ENCODE peak calls at places on chromosome X, in ten cellular contexts. One of them, this sample, is unnamed.

GRCh38 chrX:144612076-144612475 is 635.2 kb upstream of the SPANXN1 start:
- DNase-seq in GM23248: no peak
- DNase-seq in stomach: no peak
- DNase-seq in Peyer's patch: no peak
- DNase-seq in IMR-90: no peak
- DNase-seq in esophagus muscularis mucosa: no peak
- DNase-seq in cardiac muscle cell: no peak
- DNase-seq in CD8-positive, alpha-beta memory T cell: no peak
- DNase-seq in HepG2: no peak
- DNase-seq in right cardiac atrium: no peak
- DNase-seq in this sample: no peak

GRCh38 chrX:150902434-150903109 is 4.1 kb upstream of the CD99L2 start:
- DNase-seq in GM23248: no peak
- DNase-seq in stomach: no peak
- DNase-seq in Peyer's patch: no peak
- DNase-seq in IMR-90: no peak
- DNase-seq in esophagus muscularis mucosa: no peak
- DNase-seq in cardiac muscle cell: no peak
- DNase-seq in CD8-positive, alpha-beta memory T cell: no peak
- DNase-seq in HepG2: no peak
- DNase-seq in right cardiac atrium: no peak
- DNase-seq in this sample: no peak

GRCh38 chrX:41066391-41066790 is 18.9 kb upstream of the USP9X start:
- DNase-seq in GM23248: no peak
- DNase-seq in stomach: no peak
- DNase-seq in Peyer's patch: no peak
- DNase-seq in IMR-90: no peak
- DNase-seq in esophagus muscularis mucosa: no peak
- DNase-seq in cardiac muscle cell: no peak
- DNase-seq in CD8-positive, alpha-beta memory T cell: no peak
- DNase-seq in HepG2: no peak
- DNase-seq in right cardiac atrium: no peak
- DNase-seq in this sample: no peak

GRCh38 chrX:21725498-21725897 is 32.4 kb downstream of the SMPX start:
- DNase-seq in GM23248: peak; percentile 61
- DNase-seq in stomach: no peak
- DNase-seq in Peyer's patch: no peak
- DNase-seq in IMR-90: peak; percentile 60
- DNase-seq in esophagus muscularis mucosa: no peak
- DNase-seq in cardiac muscle cell: peak; percentile 20
- DNase-seq in CD8-positive, alpha-beta memory T cell: no peak
- DNase-seq in HepG2: peak; percentile 27
- DNase-seq in right cardiac atrium: no peak
- DNase-seq in this sample: no peak

GRCh38 chrX:23789386-23790146 is 6.6 kb downstream of the SAT1 start:
- DNase-seq in GM23248: no peak
- DNase-seq in stomach: no peak
- DNase-seq in Peyer's patch: no peak
- DNase-seq in IMR-90: no peak
- DNase-seq in esophagus muscularis mucosa: no peak
- DNase-seq in cardiac muscle cell: no peak
- DNase-seq in CD8-positive, alpha-beta memory T cell: no peak
- DNase-seq in HepG2: no peak
- DNase-seq in right cardiac atrium: no peak
- DNase-seq in this sample: no peak

GRCh38 chrX:147891886-147892285 is 19.8 kb upstream of the FMR1 start:
- DNase-seq in GM23248: peak; percentile 59
- DNase-seq in stomach: no peak
- DNase-seq in Peyer's patch: no peak
- DNase-seq in IMR-90: peak; percentile 2
- DNase-seq in esophagus muscularis mucosa: no peak
- DNase-seq in cardiac muscle cell: no peak
- DNase-seq in CD8-positive, alpha-beta memory T cell: no peak
- DNase-seq in HepG2: no peak
- DNase-seq in right cardiac atrium: no peak
- DNase-seq in this sample: no peak

GRCh38 chrX:37862851-37863250 is 15.5 kb upstream of the DYNLT3 start:
- DNase-seq in GM23248: no peak
- DNase-seq in stomach: no peak
- DNase-seq in Peyer's patch: no peak
- DNase-seq in IMR-90: no peak
- DNase-seq in esophagus muscularis mucosa: no peak
- DNase-seq in cardiac muscle cell: no peak
- DNase-seq in CD8-positive, alpha-beta memory T cell: no peak
- DNase-seq in HepG2: no peak
- DNase-seq in right cardiac atrium: no peak
- DNase-seq in this sample: no peak

GRCh38 chrX:53128097-53128749 is 34.3 kb downstream of the KANTR start:
- DNase-seq in GM23248: peak; percentile 49
- DNase-seq in stomach: no peak
- DNase-seq in Peyer's patch: no peak
- DNase-seq in IMR-90: peak; percentile 35
- DNase-seq in esophagus muscularis mucosa: no peak
- DNase-seq in cardiac muscle cell: no peak
- DNase-seq in CD8-positive, alpha-beta memory T cell: no peak
- DNase-seq in HepG2: no peak
- DNase-seq in right cardiac atrium: no peak
- DNase-seq in this sample: no peak

GRCh38 chrX:332916-333610 is 14.5 kb upstream of the GTPBP6 start:
- DNase-seq in GM23248: no peak
- DNase-seq in stomach: no peak
- DNase-seq in Peyer's patch: no peak
- DNase-seq in IMR-90: no peak
- DNase-seq in esophagus muscularis mucosa: no peak
- DNase-seq in cardiac muscle cell: no peak
- DNase-seq in CD8-positive, alpha-beta memory T cell: no peak
- DNase-seq in HepG2: no peak
- DNase-seq in right cardiac atrium: no peak
- DNase-seq in this sample: no peak

GRCh38 chrX:13755254-13755653 is 20.7 kb downstream of the OFD1 start:
- DNase-seq in GM23248: no peak
- DNase-seq in stomach: no peak
- DNase-seq in Peyer's patch: no peak
- DNase-seq in IMR-90: no peak
- DNase-seq in esophagus muscularis mucosa: no peak
- DNase-seq in cardiac muscle cell: no peak
- DNase-seq in CD8-positive, alpha-beta memory T cell: no peak
- DNase-seq in HepG2: no peak
- DNase-seq in right cardiac atrium: no peak
- DNase-seq in this sample: no peak

DNA sequence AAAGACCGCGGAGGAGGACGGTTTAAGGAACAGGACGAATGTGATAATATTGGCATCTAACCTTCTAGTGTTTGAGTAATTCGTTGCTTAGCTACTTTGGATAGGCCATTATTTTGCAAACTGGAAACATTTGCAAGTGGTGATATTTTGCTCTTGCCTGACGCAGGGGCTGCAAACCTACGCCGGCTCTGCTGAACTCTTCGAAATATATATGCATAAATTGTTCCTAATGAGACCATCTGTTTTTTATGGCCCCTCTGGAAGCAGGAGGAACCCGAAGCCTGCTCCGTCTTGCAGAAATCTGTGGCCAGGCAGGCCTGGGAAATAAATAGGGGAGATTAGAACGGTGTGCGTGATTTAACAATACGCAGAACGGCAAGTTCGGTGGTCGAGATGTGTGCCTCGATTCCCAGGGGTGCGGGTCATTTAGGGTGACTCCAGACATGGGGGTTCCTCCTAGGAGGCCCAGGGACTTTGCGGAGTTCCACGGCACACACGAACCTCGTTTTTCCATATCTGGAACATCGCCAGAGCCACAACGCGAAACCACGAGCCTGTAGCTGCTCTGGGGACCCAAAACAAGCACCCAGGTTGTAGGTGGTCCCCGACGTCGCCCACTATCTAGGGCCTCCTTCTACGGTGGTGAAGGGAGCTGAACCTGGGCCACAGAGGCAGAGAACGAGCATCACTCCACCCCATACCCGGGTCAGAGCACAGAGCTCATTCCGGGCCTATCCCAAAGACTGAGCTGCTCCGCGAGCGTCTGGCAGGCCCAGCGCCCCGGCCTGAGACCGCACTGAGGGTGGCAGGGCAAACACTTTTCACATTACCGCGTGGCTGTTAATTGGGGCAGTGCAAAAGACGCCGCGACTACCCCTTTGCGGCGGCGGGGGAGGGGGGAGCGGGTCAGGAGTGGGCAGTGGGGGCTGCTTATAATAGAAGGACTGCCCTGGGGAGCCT is 89.7 kb downstream of the BCOR start:
- DNase-seq in GM23248: no peak
- DNase-seq in stomach: no peak
- DNase-seq in Peyer's patch: no peak
- DNase-seq in IMR-90: no peak
- DNase-seq in esophagus muscularis mucosa: no peak
- DNase-seq in cardiac muscle cell: no peak
- DNase-seq in CD8-positive, alpha-beta memory T cell: no peak
- DNase-seq in HepG2: no peak
- DNase-seq in right cardiac atrium: no peak
- DNase-seq in this sample: no peak
- H3K4me1 ChIP-seq in GM23248: peaks cover 3% of the 10 kb centered on the region
- H3K4me1 ChIP-seq in stomach: peaks cover 10% of the 10 kb centered on the region
- H3K4me1 ChIP-seq in Peyer's patch: peaks cover 16% of the 10 kb centered on the region
- H3K4me1 ChIP-seq in IMR-90: peaks cover 7% of the 10 kb centered on the region
- H3K4me1 ChIP-seq in esophagus muscularis mucosa: peaks cover 47% of the 10 kb centered on the region
- H3K4me1 ChIP-seq in cardiac muscle cell: peaks cover 20% of the 10 kb centered on the region
- H3K4me1 ChIP-seq in CD8-positive, alpha-beta memory T cell: peaks cover 10% of the 10 kb centered on the region
- H3K4me1 ChIP-seq in HepG2: peaks cover 38% of the 10 kb centered on the region
- H3K4me1 ChIP-seq in right cardiac atrium: peaks cover 8% of the 10 kb centered on the region
- H3K4me1 ChIP-seq in this sample: peaks cover 10% of the 10 kb centered on the region

GRCh38 chrX:1591102-1591862 is at the start of gene AKAP17A:
- DNase-seq in GM23248: peak; percentile 97
- DNase-seq in stomach: peak; percentile 96
- DNase-seq in Peyer's patch: peak; percentile 99
- DNase-seq in IMR-90: peak; percentile 90
- DNase-seq in esophagus muscularis mucosa: peak; percentile 99
- DNase-seq in cardiac muscle cell: peak; percentile 95
- DNase-seq in CD8-positive, alpha-beta memory T cell: peak; percentile 95
- DNase-seq in HepG2: peak; percentile 92
- DNase-seq in right cardiac atrium: peak; percentile 95
- DNase-seq in this sample: peak; percentile 94
- H3K27ac ChIP-seq in GM23248: peak within 1 kb of the TSS; percentile 80
- H3K27ac ChIP-seq in stomach: peak within 1 kb of the TSS; percentile 94
- H3K27ac ChIP-seq in Peyer's patch: peak within 1 kb of the TSS; percentile 92
- H3K27ac ChIP-seq in IMR-90: peak within 1 kb of the TSS; percentile 83
- H3K27ac ChIP-seq in esophagus muscularis mucosa: peak within 1 kb of the TSS; percentile 93
- H3K27ac ChIP-seq in cardiac muscle cell: peak within 1 kb of the TSS; percentile 92
- H3K27ac ChIP-seq in CD8-positive, alpha-beta memory T cell: peak within 1 kb of the TSS; percentile 76
- H3K27ac ChIP-seq in HepG2: peak within 1 kb of the TSS; percentile 78
- H3K27ac ChIP-seq in right cardiac atrium: peak within 1 kb of the TSS; percentile 81
- H3K27ac ChIP-seq in this sample: peak within 1 kb of the TSS; percentile 82

DNA sequence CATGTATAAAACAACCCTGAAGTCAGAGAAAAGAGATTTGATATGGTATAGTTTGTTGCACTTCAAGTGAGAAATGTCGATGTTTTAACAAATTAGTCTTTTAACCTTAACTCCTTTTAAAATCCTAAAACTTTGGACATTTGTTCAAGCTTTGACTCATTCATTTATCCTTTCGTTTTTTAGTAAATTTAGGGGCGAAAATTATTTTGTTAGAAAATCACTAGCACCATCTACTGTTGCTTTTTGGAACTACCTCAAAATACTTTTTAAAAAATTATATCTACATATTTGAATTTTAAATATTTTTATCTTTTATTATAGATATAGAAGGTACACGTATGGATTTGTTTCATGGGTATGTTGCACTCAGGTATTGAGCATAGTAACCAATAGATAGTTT is 165.1 kb upstream of the POF1B start:
- DNase-seq in GM23248: peak; percentile 2
- DNase-seq in stomach: no peak
- DNase-seq in Peyer's patch: no peak
- DNase-seq in IMR-90: no peak
- DNase-seq in esophagus muscularis mucosa: no peak
- DNase-seq in cardiac muscle cell: no peak
- DNase-seq in CD8-positive, alpha-beta memory T cell: no peak
- DNase-seq in HepG2: no peak
- DNase-seq in right cardiac atrium: no peak
- DNase-seq in this sample: no peak
- H3K4me3 ChIP-seq in GM23248: no peak overlapping the region
- H3K4me3 ChIP-seq in stomach: no peak overlapping the region
- H3K4me3 ChIP-seq in Peyer's patch: no peak overlapping the region
- H3K4me3 ChIP-seq in IMR-90: no peak overlapping the region
- H3K4me3 ChIP-seq in esophagus muscularis mucosa: no peak overlapping the region
- H3K4me3 ChIP-seq in cardiac muscle cell: no peak overlapping the region
- H3K4me3 ChIP-seq in CD8-positive, alpha-beta memory T cell: no peak overlapping the region
- H3K4me3 ChIP-seq in HepG2: no peak overlapping the region
- H3K4me3 ChIP-seq in right cardiac atrium: no peak overlapping the region
- H3K4me3 ChIP-seq in this sample: no peak overlapping the region

GRCh38 chrX:68835468-68835867 is 6.6 kb downstream of the EFNB1 start:
- DNase-seq in GM23248: no peak
- DNase-seq in stomach: peak; percentile 4
- DNase-seq in Peyer's patch: no peak
- DNase-seq in IMR-90: no peak
- DNase-seq in esophagus muscularis mucosa: no peak
- DNase-seq in cardiac muscle cell: no peak
- DNase-seq in CD8-positive, alpha-beta memory T cell: no peak
- DNase-seq in HepG2: no peak
- DNase-seq in right cardiac atrium: no peak
- DNase-seq in this sample: no peak

GRCh38 chrX:68835104-68835442 is 6.3 kb downstream of the EFNB1 start:
- DNase-seq in GM23248: no peak
- DNase-seq in stomach: no peak
- DNase-seq in Peyer's patch: no peak
- DNase-seq in IMR-90: no peak
- DNase-seq in esophagus muscularis mucosa: no peak
- DNase-seq in cardiac muscle cell: no peak
- DNase-seq in CD8-positive, alpha-beta memory T cell: no peak
- DNase-seq in HepG2: no peak
- DNase-seq in right cardiac atrium: no peak
- DNase-seq in this sample: no peak

GRCh38 chrX:68834371-68835103 is 5.7 kb downstream of the EFNB1 start:
- DNase-seq in GM23248: no peak
- DNase-seq in stomach: no peak
- DNase-seq in Peyer's patch: peak; percentile 58
- DNase-seq in IMR-90: no peak
- DNase-seq in esophagus muscularis mucosa: no peak
- DNase-seq in cardiac muscle cell: no peak
- DNase-seq in CD8-positive, alpha-beta memory T cell: no peak
- DNase-seq in HepG2: no peak
- DNase-seq in right cardiac atrium: no peak
- DNase-seq in this sample: no peak

GRCh38 chrX:68838571-68838910 is 9.7 kb downstream of the EFNB1 start:
- DNase-seq in GM23248: no peak
- DNase-seq in stomach: no peak
- DNase-seq in Peyer's patch: no peak
- DNase-seq in IMR-90: no peak
- DNase-seq in esophagus muscularis mucosa: no peak
- DNase-seq in cardiac muscle cell: no peak
- DNase-seq in CD8-positive, alpha-beta memory T cell: no peak
- DNase-seq in HepG2: no peak
- DNase-seq in right cardiac atrium: no peak
- DNase-seq in this sample: no peak

DNA sequence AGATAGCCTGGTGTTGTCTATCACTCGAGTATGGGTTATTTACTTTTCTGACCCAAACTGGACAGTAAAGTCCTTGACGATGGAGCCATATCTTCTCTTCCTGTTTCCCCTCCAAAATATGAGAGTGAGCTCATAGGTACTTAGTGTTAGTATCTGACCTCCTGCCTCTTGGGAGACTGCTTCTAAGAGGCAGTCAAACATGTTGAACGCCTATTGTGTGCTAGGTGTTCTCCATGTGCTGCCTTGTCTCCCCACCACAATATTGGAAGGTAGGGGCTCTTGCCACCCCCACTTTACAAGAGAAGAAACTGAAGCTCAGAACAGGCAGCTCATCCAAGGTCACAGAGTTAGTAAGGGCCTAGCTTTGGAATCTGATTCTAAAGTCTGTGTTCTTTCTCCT is 8.3 kb downstream of the EFNB1 start:
- DNase-seq in GM23248: no peak
- DNase-seq in stomach: no peak
- DNase-seq in Peyer's patch: no peak
- DNase-seq in IMR-90: no peak
- DNase-seq in esophagus muscularis mucosa: no peak
- DNase-seq in cardiac muscle cell: no peak
- DNase-seq in CD8-positive, alpha-beta memory T cell: no peak
- DNase-seq in HepG2: no peak
- DNase-seq in right cardiac atrium: no peak
- DNase-seq in this sample: no peak
- H3K4me1 ChIP-seq in GM23248: no peaks in the 10 kb centered on the region
- H3K4me1 ChIP-seq in stomach: no peaks in the 10 kb centered on the region
- H3K4me1 ChIP-seq in Peyer's patch: peaks cover 20% of the 10 kb centered on the region
- H3K4me1 ChIP-seq in IMR-90: peaks cover 3% of the 10 kb centered on the region
- H3K4me1 ChIP-seq in esophagus muscularis mucosa: peaks cover 24% of the 10 kb centered on the region
- H3K4me1 ChIP-seq in cardiac muscle cell: no peaks in the 10 kb centered on the region
- H3K4me1 ChIP-seq in CD8-positive, alpha-beta memory T cell: no peaks in the 10 kb centered on the region
- H3K4me1 ChIP-seq in HepG2: peaks cover 2% of the 10 kb centered on the region
- H3K4me1 ChIP-seq in right cardiac atrium: peaks cover 9% of the 10 kb centered on the region
- H3K4me1 ChIP-seq in this sample: peaks cover 11% of the 10 kb centered on the region